ENCODE peak calls at places on chromosomes 1 and 21, in five cellular contexts. J is Peyer's patch, V is astrocyte of the spinal cord, H is lung, A is HFFc6. Y is an unnamed sample.

GRCh38 chr1:18160290-18160942 is 52.8 kb downstream of the IGSF21 start:
- DNase-seq in J (peak), V (no peak), H (peak), A (no peak), Y (no peak)

GRCh38 chr21:37565530-37566223 is 199.1 kb downstream of the DYRK1A start:
- DNase-seq in J (no peak), V (peak), H (no peak), A (peak), Y (no peak)

GRCh38 chr1:209620484-209620879 is 31.7 kb downstream of the LAMB3 start:
- DNase-seq in J (no peak), V (peak), H (no peak), A (no peak), Y (no peak)

GRCh38 chr1:119310301-119310700 is 58.3 kb upstream of the HAO2 start:
- DNase-seq in J (no peak), V (no peak), H (no peak), A (no peak), Y (no peak)

GRCh38 chr1:226738995-226739695 is at the start of gene ITPKB:
- DNase-seq in J (peak), V (peak), H (peak), A (no peak), Y (peak)

GRCh38 chr1:31800677-31800967 is 15.2 kb downstream of the SPOCD1 start:
- DNase-seq in J (no peak), V (no peak), H (no peak), A (no peak), Y (no peak)

GRCh38 chr1:214573386-214574358 is 22.3 kb upstream of the PTPN14 start:
- DNase-seq in J (no peak), V (no peak), H (no peak), A (no peak), Y (no peak)

GRCh38 chr1:84689514-84690396 is 506 bp downstream of the SSX2IP start:
- DNase-seq in J (peak), V (peak), H (peak), A (peak), Y (no peak)

GRCh38 chr1:89640440-89640839 is 7.5 kb downstream of the LRRC8C start:
- DNase-seq in J (no peak), V (no peak), H (no peak), A (no peak), Y (no peak)

GRCh38 chr21:29697555-29698193 is 242.1 kb downstream of the GRIK1 start:
- DNase-seq in J (no peak), V (no peak), H (no peak), A (no peak), Y (no peak)

GRCh38 chr21:32386195-32386870 is 6.5 kb downstream of the URB1 start:
- DNase-seq in J (no peak), V (no peak), H (no peak), A (no peak), Y (peak)

GRCh38 chr1:156639601-156640101 is 2.3 kb upstream of the BCAN start:
- DNase-seq in J (no peak), V (no peak), H (no peak), A (peak), Y (no peak)

GRCh38 chr1:37265786-37266667 is 208.4 kb upstream of the ZC3H12A start:
- DNase-seq in J (no peak), V (no peak), H (no peak), A (no peak), Y (no peak)
- TF ChIP-seq CTCF in J (no peak), V (no peak), H (no peak), A (no peak), Y (no peak)

GRCh38 chr1:42830631-42831030 is 13.4 kb upstream of the SVBP start:
- DNase-seq in J (no peak), V (no peak), H (no peak), A (no peak), Y (no peak)
- TF ChIP-seq CTCF in J (no peak), V (no peak), H (no peak), A (no peak), Y (no peak)

DNA sequence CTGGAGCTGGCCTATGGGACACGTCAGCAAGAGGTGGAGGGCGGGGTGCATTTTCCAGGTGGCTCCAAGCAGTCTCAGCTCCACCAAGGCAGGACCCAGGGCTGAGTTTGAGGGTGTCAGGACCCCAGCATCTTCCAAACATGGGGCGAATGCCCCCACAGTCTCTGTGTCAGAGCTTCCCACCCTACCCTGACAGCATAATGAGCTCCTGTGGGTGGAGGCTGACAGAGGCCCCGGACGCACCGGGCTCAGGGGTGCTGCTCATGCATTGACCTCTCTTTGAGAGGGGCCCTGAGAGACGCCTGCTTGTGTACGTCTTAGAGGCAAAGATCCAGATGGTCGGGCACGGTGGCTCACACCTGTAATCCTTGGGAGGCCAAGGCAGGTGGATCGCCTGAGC is 37.2 kb downstream of the SLC2A7 start:
- DNase-seq in J (no peak), V (no peak), H (no peak), A (no peak), Y (no peak)
- TF ChIP-seq CTCF in J (no peak), V (no peak), H (no peak), A (no peak), Y (no peak)

DNA sequence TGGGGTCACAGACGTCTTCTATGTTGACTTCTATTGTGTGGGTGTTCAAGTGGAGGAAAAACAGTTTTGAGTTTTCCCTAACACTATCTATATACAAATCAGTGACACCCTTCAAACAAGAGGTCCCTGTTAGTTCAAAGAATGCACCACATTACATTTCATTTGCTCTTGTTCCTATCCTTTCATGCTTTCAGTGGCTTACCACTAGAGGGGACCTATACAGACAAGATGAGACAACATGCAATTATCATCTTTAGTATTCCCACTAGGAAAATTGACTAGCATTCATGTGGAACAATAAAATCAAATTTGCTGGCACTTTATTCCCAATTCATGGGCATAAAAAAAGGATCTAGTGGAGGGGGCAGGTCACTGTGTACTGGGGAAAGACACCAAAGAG is 13.3 kb upstream of the SIPA1L2 start:
- DNase-seq in J (no peak), V (no peak), H (no peak), A (no peak), Y (no peak)
- TF ChIP-seq CTCF in J (peak), V (peak), H (no peak), A (no peak), Y (peak)

GRCh38 chr1:193131266-193131860 is 9.5 kb downstream of the CDC73 start:
- DNase-seq in J (no peak), V (no peak), H (no peak), A (no peak), Y (no peak)
- TF ChIP-seq CTCF in J (no peak), V (no peak), H (no peak), A (no peak), Y (no peak)